ENCODE peak calls at places on chromosomes 7 and 10, in eight cellular contexts. B is upper lobe of left lung, K is stomach, N is HepG2, W is sigmoid colon, U is K562, X is suprapubic skin, R is SK-N-SH. D is an unnamed sample.

GRCh38 chr10:35504132-35504531 is 101.0 kb upstream of the GJD4 start:
- DNase-seq in B (no peak), K (no peak), N (no peak), W (no peak), U (no peak), X (no peak), R (no peak), D (no peak)

GRCh38 chr10:95457319-95457886 is 103.8 kb downstream of the SORBS1 start:
- DNase-seq in B (no peak), K (no peak), N (peak), W (no peak), U (no peak), X (no peak), R (no peak), D (no peak)

GRCh38 chr7:148699772-148700629 is 1.3 kb downstream of the CUL1 start:
- DNase-seq in B (no peak), K (no peak), N (peak), W (no peak), U (peak), X (no peak), R (no peak), D (no peak)

GRCh38 chr10:74103560-74104248 is 46.9 kb downstream of the AP3M1 start:
- DNase-seq in B (no peak), K (no peak), N (no peak), W (no peak), U (no peak), X (no peak), R (peak), D (no peak)

GRCh38 chr10:51073461-51074237 is 638 bp upstream of the PRKG1 start:
- DNase-seq in B (peak), K (peak), N (no peak), W (peak), U (no peak), X (peak), R (peak), D (peak)

GRCh38 chr7:84529480-84530205 is 335.1 kb upstream of the SEMA3A start:
- DNase-seq in B (no peak), K (no peak), N (no peak), W (no peak), U (no peak), X (no peak), R (peak), D (no peak)

GRCh38 chr7:132249591-132249971 is 326.7 kb downstream of the PLXNA4 start:
- DNase-seq in B (peak), K (peak), N (peak), W (no peak), U (no peak), X (no peak), R (peak), D (no peak)

GRCh38 chr7:2632717-2633537 is 1.1 kb downstream of the TTYH3 start:
- DNase-seq in B (peak), K (peak), N (no peak), W (peak), U (no peak), X (peak), R (peak), D (peak)

GRCh38 chr10:22662693-22663330 is 51.6 kb downstream of the PIP4K2A start:
- DNase-seq in B (no peak), K (no peak), N (peak), W (no peak), U (no peak), X (no peak), R (no peak), D (no peak)

GRCh38 chr10:92699518-92700272 is 9.9 kb downstream of the HHEX start:
- DNase-seq in B (peak), K (no peak), N (no peak), W (no peak), U (no peak), X (no peak), R (peak), D (no peak)

GRCh38 chr7:81598951-81599350 is 170.9 kb downstream of the HGF start:
- DNase-seq in B (no peak), K (no peak), N (no peak), W (no peak), U (no peak), X (no peak), R (no peak), D (no peak)

GRCh38 chr7:133854739-133855138 is 272.4 kb upstream of the LRGUK start:
- DNase-seq in B (no peak), K (no peak), N (peak), W (no peak), U (peak), X (no peak), R (peak), D (no peak)

GRCh38 chr7:83936056-83936703 is 258.4 kb downstream of the SEMA3A start:
- DNase-seq in B (no peak), K (peak), N (peak), W (peak), U (peak), X (peak), R (peak), D (no peak)

GRCh38 chr10:80410578-80411145 is 2.3 kb downstream of the PRXL2A start:
- DNase-seq in B (no peak), K (no peak), N (no peak), W (no peak), U (no peak), X (no peak), R (no peak), D (no peak)

GRCh38 chr7:26193432-26194206 is 6.9 kb downstream of the HNRNPA2B1 start:
- DNase-seq in B (no peak), K (no peak), N (no peak), W (no peak), U (no peak), X (no peak), R (no peak), D (no peak)

GRCh38 chr10:43322769-43323168 is 48.7 kb upstream of the FXYD4 start:
- DNase-seq in B (peak), K (peak), N (no peak), W (peak), U (peak), X (peak), R (peak), D (peak)

GRCh38 chr10:33334170-33334838 is at the start of gene NRP1:
- DNase-seq in B (peak), K (no peak), N (no peak), W (peak), U (no peak), X (no peak), R (peak), D (peak)

GRCh38 chr10:110404825-110405224 is 92.9 kb upstream of the DUSP5 start:
- DNase-seq in B (no peak), K (no peak), N (no peak), W (no peak), U (no peak), X (no peak), R (no peak), D (no peak)

GRCh38 chr10:99418910-99419624 is 11.4 kb downstream of the GOT1 start:
- DNase-seq in B (no peak), K (no peak), N (no peak), W (no peak), U (no peak), X (no peak), R (no peak), D (no peak)

GRCh38 chr10:93493162-93493561 is 3.2 kb upstream of the CEP55 start:
- DNase-seq in B (no peak), K (no peak), N (peak), W (no peak), U (no peak), X (no peak), R (no peak), D (no peak)

GRCh38 chr10:18202600-18203150 is 62.5 kb downstream of the CACNB2 start:
- DNase-seq in B (no peak), K (no peak), N (no peak), W (no peak), U (no peak), X (no peak), R (no peak), D (no peak)

GRCh38 chr10:580796-581195 is 108.7 kb downstream of the DIP2C start:
- DNase-seq in B (no peak), K (no peak), N (no peak), W (no peak), U (no peak), X (peak), R (no peak), D (no peak)

GRCh38 chr7:105426606-105427146 is 38.0 kb upstream of the SRPK2 start:
- DNase-seq in B (no peak), K (no peak), N (no peak), W (no peak), U (no peak), X (no peak), R (no peak), D (no peak)

GRCh38 chr10:15459218-15459617 is 88.1 kb upstream of the FAM171A1 start:
- DNase-seq in B (no peak), K (no peak), N (no peak), W (no peak), U (no peak), X (no peak), R (no peak), D (no peak)

GRCh38 chr10:48255722-48256121 is 18.8 kb downstream of the FRMPD2 start:
- DNase-seq in B (no peak), K (no peak), N (no peak), W (peak), U (no peak), X (no peak), R (no peak), D (no peak)

GRCh38 chr7:14013880-14014279 is 24.4 kb upstream of the ETV1 start:
- DNase-seq in B (no peak), K (no peak), N (no peak), W (no peak), U (no peak), X (no peak), R (no peak), D (no peak)

GRCh38 chr7:154177584-154177983 is 125.4 kb downstream of the DPP6 start:
- DNase-seq in B (no peak), K (no peak), N (no peak), W (no peak), U (no peak), X (no peak), R (no peak), D (no peak)

GRCh38 chr7:137890449-137890916 is 43.7 kb upstream of the DGKI start:
- DNase-seq in B (no peak), K (no peak), N (no peak), W (no peak), U (no peak), X (no peak), R (no peak), D (no peak)

GRCh38 chr10:76906221-76906620 is 731.4 kb downstream of the KCNMA1 start:
- DNase-seq in B (no peak), K (no peak), N (no peak), W (no peak), U (no peak), X (no peak), R (peak), D (no peak)

GRCh38 chr7:30594055-30594539 is 581 bp upstream of the GARS1 start:
- DNase-seq in B (no peak), K (no peak), N (peak), W (peak), U (peak), X (peak), R (peak), D (peak)

GRCh38 chr10:56920586-56921250 is 559.7 kb upstream of the ZWINT start:
- DNase-seq in B (no peak), K (no peak), N (no peak), W (no peak), U (no peak), X (no peak), R (no peak), D (no peak)

GRCh38 chr10:60338002-60338564 is 51.6 kb downstream of the ANK3 start:
- DNase-seq in B (no peak), K (no peak), N (no peak), W (no peak), U (no peak), X (no peak), R (no peak), D (no peak)

GRCh38 chr10:6579193-6579903 is 728 bp downstream of the PRKCQ start:
- DNase-seq in B (no peak), K (no peak), N (no peak), W (no peak), U (no peak), X (no peak), R (no peak), D (no peak)

GRCh38 chr7:82605247-82605864 is 161.8 kb upstream of the CACNA2D1 start:
- DNase-seq in B (no peak), K (no peak), N (peak), W (no peak), U (peak), X (no peak), R (peak), D (no peak)

GRCh38 chr10:5666324-5667220 is at the start of gene ASB13:
- DNase-seq in B (peak), K (peak), N (peak), W (peak), U (peak), X (no peak), R (peak), D (peak)

GRCh38 chr10:124523301-124523871 is 61.8 kb downstream of the LHPP start:
- DNase-seq in B (peak), K (no peak), N (no peak), W (peak), U (no peak), X (no peak), R (no peak), D (peak)

GRCh38 chr10:43206391-43207235 is 60.3 kb downstream of the RASGEF1A start:
- DNase-seq in B (peak), K (no peak), N (no peak), W (peak), U (no peak), X (peak), R (peak), D (peak)

GRCh38 chr7:121116399-121116798 is 127.9 kb downstream of the CPED1 start:
- DNase-seq in B (no peak), K (no peak), N (no peak), W (no peak), U (no peak), X (no peak), R (no peak), D (no peak)

GRCh38 chr10:29691564-29692064 is 56.8 kb upstream of the SVIL start:
- DNase-seq in B (no peak), K (no peak), N (no peak), W (no peak), U (no peak), X (no peak), R (peak), D (no peak)

GRCh38 chr10:133327651-133328357 is 8.9 kb downstream of the CALY start:
- DNase-seq in B (no peak), K (no peak), N (no peak), W (no peak), U (no peak), X (no peak), R (no peak), D (no peak)

GRCh38 chr10:122461729-122462532 is 578 bp downstream of the HTRA1 start:
- DNase-seq in B (peak), K (peak), N (no peak), W (no peak), U (no peak), X (no peak), R (no peak), D (peak)
- TF ChIP-seq EP300 in B (no peak), K (no peak), N (no peak), W (no peak), U (no peak), X (no peak), R (no peak), D (no peak)

GRCh38 chr10:108097258-108097657 is 932.8 kb upstream of the SORCS1 start:
- DNase-seq in B (peak), K (no peak), N (no peak), W (no peak), U (no peak), X (no peak), R (no peak), D (no peak)
- H3K4me3 ChIP-seq in B (no peak), K (no peak), N (no peak), W (no peak), U (no peak), X (no peak), R (no peak), D (no peak)

GRCh38 chr7:56537952-56538351 is 421.7 kb upstream of the NUPR2 start:
- DNase-seq in B (peak), K (no peak), N (no peak), W (no peak), U (no peak), X (no peak), R (peak), D (peak)
- TF ChIP-seq EP300 in B (no peak), K (no peak), N (no peak), W (no peak), U (no peak), X (no peak), R (no peak), D (no peak)

DNA sequence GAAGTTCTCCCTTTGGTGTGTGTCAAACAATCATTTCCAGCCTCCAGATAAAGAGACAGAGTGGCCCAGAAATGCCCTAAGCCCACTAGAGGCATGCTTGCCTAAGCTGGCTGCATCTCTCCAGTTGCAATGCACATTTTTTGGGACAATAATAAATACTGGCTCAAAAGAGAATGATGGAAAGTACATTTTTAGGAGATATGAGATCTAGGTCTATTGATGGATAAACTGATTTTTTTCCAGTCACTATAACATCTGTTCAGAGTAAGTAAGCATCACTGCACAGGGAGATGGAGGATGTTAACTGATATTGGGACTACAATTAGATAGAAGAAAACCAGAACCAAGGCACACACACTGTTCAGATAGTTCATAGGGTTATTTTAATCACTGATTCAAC is 553.0 kb downstream of the GRM8 start:
- DNase-seq in B (no peak), K (no peak), N (no peak), W (no peak), U (no peak), X (no peak), R (peak), D (no peak)
- H3K4me3 ChIP-seq in B (no peak), K (no peak), N (no peak), W (no peak), U (no peak), X (no peak), R (no peak), D (no peak)